ENCODE peak calls at places on chromosomes 16 and 17, in nine cellular contexts. One of them, this sample, is unnamed.

GRCh38 chr16:1979271-1980025 is 1.8 kb downstream of the NOXO1 start:
- DNase-seq in SK-N-MC: no peak
- DNase-seq in nucleus accumbens: no peak
- DNase-seq in heart right ventricle: no peak
- DNase-seq in CD14-positive monocyte: no peak
- DNase-seq in H4: no peak
- DNase-seq in iris pigment epithelial cell: no peak
- DNase-seq in T-helper 2 cell: no peak
- DNase-seq in AG04449: no peak
- DNase-seq in this sample: no peak

GRCh38 chr17:58417300-58418092 is at the start of gene RNF43:
- DNase-seq in SK-N-MC: peak; percentile 86
- DNase-seq in nucleus accumbens: peak; percentile 91
- DNase-seq in heart right ventricle: peak; percentile 64
- DNase-seq in CD14-positive monocyte: peak; percentile 78
- DNase-seq in H4: peak; percentile 100
- DNase-seq in iris pigment epithelial cell: peak; percentile 81
- DNase-seq in T-helper 2 cell: peak; percentile 43
- DNase-seq in AG04449: peak; percentile 24
- DNase-seq in this sample: peak; percentile 95

GRCh38 chr17:29659155-29659554 is 36.4 kb upstream of the CORO6 start:
- DNase-seq in SK-N-MC: no peak
- DNase-seq in nucleus accumbens: no peak
- DNase-seq in heart right ventricle: no peak
- DNase-seq in CD14-positive monocyte: no peak
- DNase-seq in H4: peak; percentile 39
- DNase-seq in iris pigment epithelial cell: no peak
- DNase-seq in T-helper 2 cell: no peak
- DNase-seq in AG04449: no peak
- DNase-seq in this sample: no peak

GRCh38 chr17:82568997-82569393 is 49.5 kb downstream of the FOXK2 start:
- DNase-seq in SK-N-MC: no peak
- DNase-seq in nucleus accumbens: no peak
- DNase-seq in heart right ventricle: no peak
- DNase-seq in CD14-positive monocyte: no peak
- DNase-seq in H4: no peak
- DNase-seq in iris pigment epithelial cell: no peak
- DNase-seq in T-helper 2 cell: no peak
- DNase-seq in AG04449: no peak
- DNase-seq in this sample: no peak

GRCh38 chr17:42453544-42453943 is 5.1 kb upstream of the ATP6V0A1 start:
- DNase-seq in SK-N-MC: no peak
- DNase-seq in nucleus accumbens: no peak
- DNase-seq in heart right ventricle: no peak
- DNase-seq in CD14-positive monocyte: no peak
- DNase-seq in H4: no peak
- DNase-seq in iris pigment epithelial cell: no peak
- DNase-seq in T-helper 2 cell: no peak
- DNase-seq in AG04449: no peak
- DNase-seq in this sample: no peak

GRCh38 chr17:80427366-80428282 is 12.7 kb downstream of the ENDOV start:
- DNase-seq in SK-N-MC: no peak
- DNase-seq in nucleus accumbens: no peak
- DNase-seq in heart right ventricle: no peak
- DNase-seq in CD14-positive monocyte: peak; percentile 43
- DNase-seq in H4: no peak
- DNase-seq in iris pigment epithelial cell: no peak
- DNase-seq in T-helper 2 cell: no peak
- DNase-seq in AG04449: no peak
- DNase-seq in this sample: no peak

GRCh38 chr17:47223007-47223406 is 13.9 kb downstream of the MYL4 start:
- DNase-seq in SK-N-MC: no peak
- DNase-seq in nucleus accumbens: no peak
- DNase-seq in heart right ventricle: no peak
- DNase-seq in CD14-positive monocyte: no peak
- DNase-seq in H4: no peak
- DNase-seq in iris pigment epithelial cell: peak; percentile 34
- DNase-seq in T-helper 2 cell: no peak
- DNase-seq in AG04449: no peak
- DNase-seq in this sample: no peak

GRCh38 chr17:72165202-72165972 is 44.6 kb downstream of the SOX9 start:
- DNase-seq in SK-N-MC: no peak
- DNase-seq in nucleus accumbens: no peak
- DNase-seq in heart right ventricle: no peak
- DNase-seq in CD14-positive monocyte: no peak
- DNase-seq in H4: no peak
- DNase-seq in iris pigment epithelial cell: no peak
- DNase-seq in T-helper 2 cell: no peak
- DNase-seq in AG04449: no peak
- DNase-seq in this sample: no peak

GRCh38 chr17:79777166-79777843 is 643 bp upstream of the CBX2 start:
- DNase-seq in SK-N-MC: no peak
- DNase-seq in nucleus accumbens: no peak
- DNase-seq in heart right ventricle: peak; percentile 78
- DNase-seq in CD14-positive monocyte: no peak
- DNase-seq in H4: peak; percentile 87
- DNase-seq in iris pigment epithelial cell: peak; percentile 26
- DNase-seq in T-helper 2 cell: no peak
- DNase-seq in AG04449: no peak
- DNase-seq in this sample: no peak

GRCh38 chr17:19996502-19996901 is 12.7 kb upstream of the SPECC1 start:
- DNase-seq in SK-N-MC: no peak
- DNase-seq in nucleus accumbens: no peak
- DNase-seq in heart right ventricle: no peak
- DNase-seq in CD14-positive monocyte: no peak
- DNase-seq in H4: no peak
- DNase-seq in iris pigment epithelial cell: no peak
- DNase-seq in T-helper 2 cell: no peak
- DNase-seq in AG04449: no peak
- DNase-seq in this sample: no peak

GRCh38 chr17:39800540-39800939 is 62.8 kb downstream of the GRB7 start:
- DNase-seq in SK-N-MC: no peak
- DNase-seq in nucleus accumbens: no peak
- DNase-seq in heart right ventricle: no peak
- DNase-seq in CD14-positive monocyte: no peak
- DNase-seq in H4: no peak
- DNase-seq in iris pigment epithelial cell: no peak
- DNase-seq in T-helper 2 cell: no peak
- DNase-seq in AG04449: no peak
- DNase-seq in this sample: peak; percentile 30

GRCh38 chr16:55672471-55672870 is 16.7 kb downstream of the SLC6A2 start:
- DNase-seq in SK-N-MC: no peak
- DNase-seq in nucleus accumbens: no peak
- DNase-seq in heart right ventricle: peak; percentile 24
- DNase-seq in CD14-positive monocyte: no peak
- DNase-seq in H4: no peak
- DNase-seq in iris pigment epithelial cell: no peak
- DNase-seq in T-helper 2 cell: no peak
- DNase-seq in AG04449: no peak
- DNase-seq in this sample: no peak

GRCh38 chr17:45752246-45752645 is 31.9 kb upstream of the CRHR1 start:
- DNase-seq in SK-N-MC: no peak
- DNase-seq in nucleus accumbens: no peak
- DNase-seq in heart right ventricle: no peak
- DNase-seq in CD14-positive monocyte: no peak
- DNase-seq in H4: no peak
- DNase-seq in iris pigment epithelial cell: no peak
- DNase-seq in T-helper 2 cell: no peak
- DNase-seq in AG04449: no peak
- DNase-seq in this sample: no peak

GRCh38 chr17:4950075-4950756 is 703 bp upstream of the ENO3 start:
- DNase-seq in SK-N-MC: no peak
- DNase-seq in nucleus accumbens: no peak
- DNase-seq in heart right ventricle: peak; percentile 82
- DNase-seq in CD14-positive monocyte: peak; percentile 59
- DNase-seq in H4: no peak
- DNase-seq in iris pigment epithelial cell: peak; percentile 47
- DNase-seq in T-helper 2 cell: no peak
- DNase-seq in AG04449: no peak
- DNase-seq in this sample: no peak

GRCh38 chr16:73949574-73950348 is 346.9 kb upstream of the PSMD7 start:
- DNase-seq in SK-N-MC: no peak
- DNase-seq in nucleus accumbens: no peak
- DNase-seq in heart right ventricle: no peak
- DNase-seq in CD14-positive monocyte: no peak
- DNase-seq in H4: peak; percentile 88
- DNase-seq in iris pigment epithelial cell: peak; percentile 88
- DNase-seq in T-helper 2 cell: no peak
- DNase-seq in AG04449: peak; percentile 45
- DNase-seq in this sample: no peak

GRCh38 chr17:30970757-30971567 is at the start of gene RNF135:
- DNase-seq in SK-N-MC: no peak
- DNase-seq in nucleus accumbens: no peak
- DNase-seq in heart right ventricle: peak; percentile 84
- DNase-seq in CD14-positive monocyte: peak; percentile 59
- DNase-seq in H4: peak; percentile 81
- DNase-seq in iris pigment epithelial cell: peak; percentile 81
- DNase-seq in T-helper 2 cell: peak; percentile 22
- DNase-seq in AG04449: no peak
- DNase-seq in this sample: no peak

GRCh38 chr17:31078290-31078689 is 16.5 kb upstream of the NF1 start:
- DNase-seq in SK-N-MC: no peak
- DNase-seq in nucleus accumbens: no peak
- DNase-seq in heart right ventricle: no peak
- DNase-seq in CD14-positive monocyte: no peak
- DNase-seq in H4: no peak
- DNase-seq in iris pigment epithelial cell: no peak
- DNase-seq in T-helper 2 cell: no peak
- DNase-seq in AG04449: no peak
- DNase-seq in this sample: no peak

This sample was measured in iPS DF 19.7.